ENCODE peak calls at places on chromosomes 2 and 18, in four cellular contexts. R is amniotic stem cell, S is neural crest cell, U is hepatocyte. V is an unnamed sample.

GRCh38 chr2:133886735-133887675 is 318.7 kb upstream of the NCKAP5 start:
- DNase-seq in S (peak), U (peak), R (peak), V (peak)

GRCh38 chr18:37019157-37019571 is 190.2 kb downstream of the KIAA1328 start:
- DNase-seq in S (no peak), U (peak), R (no peak), V (peak)

GRCh38 chr2:188850786-188851185 is 123.4 kb upstream of the COL3A1 start:
- DNase-seq in S (no peak), R (no peak), U (no peak), V (peak)

GRCh38 chr2:9779572-9780264 is 63.6 kb upstream of the TAF1B start:
- DNase-seq in R (no peak), S (no peak), U (no peak), V (no peak)

GRCh38 chr18:48838921-48839818 is 111.6 kb downstream of the SMAD7 start:
- DNase-seq in R (peak), U (peak), S (no peak), V (peak)

GRCh38 chr2:109369671-109370191 is 240.7 kb downstream of the SH3RF3 start:
- DNase-seq in R (no peak), S (no peak), U (no peak), V (no peak)

GRCh38 chr2:222656544-222657446 is 903 bp upstream of the FARSB start:
- DNase-seq in S (no peak), U (no peak), R (no peak), V (no peak)

GRCh38 chr18:56327171-56327885 is 311.1 kb downstream of the TXNL1 start:
- DNase-seq in S (no peak), U (no peak), R (peak), V (no peak)

GRCh38 chr2:47016172-47016913 is 100.7 kb upstream of the MCFD2 start:
- DNase-seq in S (no peak), U (peak), R (peak), V (peak)

GRCh38 chr18:55863876-55864275 is 275.9 kb upstream of the TCF4 start:
- DNase-seq in S (no peak), R (no peak), U (peak), V (peak)